ENCODE peak calls at places on chromosomes 11 and 22, in five cellular contexts. I is GM03348, D is lower leg skin, X is brain microvascular endothelial cell, Z is epithelial cell of esophagus. F is an unnamed sample.

GRCh38 chr11:36048496-36049247 is 104.8 kb downstream of the LDLRAD3 start:
- DNase-seq in D (no peak), Z (no peak), X (no peak), I (no peak), F (no peak)

GRCh38 chr11:88434333-88434976 is 96.9 kb upstream of the CTSC start:
- DNase-seq in X (no peak), Z (peak), D (no peak), I (no peak), F (no peak)

GRCh38 chr22:26027341-26027740 is 141.9 kb upstream of the SEZ6L start:
- DNase-seq in X (no peak), I (no peak), D (no peak), Z (no peak), F (no peak)

GRCh38 chr11:125947419-125948277 is 1.8 kb downstream of the VSIG10L2 start:
- DNase-seq in Z (no peak), D (peak), I (no peak), X (no peak), F (no peak)

GRCh38 chr11:66100272-66101037 is 30.4 kb downstream of the PACS1 start:
- DNase-seq in X (no peak), Z (peak), D (peak), I (no peak), F (no peak)

GRCh38 chr11:126318642-126319373 is 14.9 kb downstream of the DCPS start:
- DNase-seq in D (no peak), I (peak), X (peak), Z (peak), F (peak)

GRCh38 chr11:7927635-7928034 is 3.4 kb downstream of the OR10A6 start:
- DNase-seq in Z (peak), I (no peak), D (no peak), X (peak), F (no peak)

GRCh38 chr22:26450453-26451185 is 21.6 kb downstream of the ASPHD2 start:
- DNase-seq in X (no peak), Z (no peak), D (peak), I (no peak), F (no peak)

GRCh38 chr11:130872102-130872501 is 44.2 kb downstream of the SNX19 start:
- DNase-seq in Z (no peak), D (no peak), X (no peak), I (no peak), F (no peak)

GRCh38 chr22:46740910-46741785 is 3.1 kb upstream of the CERK start:
- DNase-seq in D (no peak), X (no peak), I (no peak), Z (no peak), F (no peak)

GRCh38 chr11:14927146-14927545 is 35.1 kb upstream of the CYP2R1 start:
- DNase-seq in Z (peak), X (peak), D (no peak), I (peak), F (peak)

GRCh38 chr11:123302751-123303195 is 107.7 kb upstream of the CLMP start:
- DNase-seq in D (no peak), Z (peak), X (peak), I (peak), F (peak)

GRCh38 chr22:24434472-24435322 is 7.3 kb downstream of the ADORA2A start:
- DNase-seq in X (peak), Z (no peak), I (no peak), D (peak), F (no peak)

GRCh38 chr22:46233231-46233630 is 16.9 kb downstream of the CDPF1 start:
- DNase-seq in X (peak), D (no peak), Z (peak), I (peak), F (peak)